ENCODE peak calls at places on chromosomes 4 and X, in eight cellular contexts. B is progenitor cell of endocrine pancreas, Q is testis, C is brain microvascular endothelial cell, U is fibroblast of lung, J is H9, L is A549, H is fibroblast of pulmonary artery. F is an unnamed sample.
A peak's percentile ranks its signal among the peaks of the same experiment; 100 is the strongest.

GRCh38 chr4:31234494-31234893 is 514.3 kb downstream of the PCDH7 start:
- DNase-seq in H (no peak), L (peak; percentile 5), B (no peak), U (no peak), J (peak; percentile 71), Q (no peak), C (no peak), F (no peak)

GRCh38 chr4:89254847-89255246 is 52.8 kb downstream of the GPRIN3 start:
- DNase-seq in H (peak; percentile 46), J (peak; percentile 45), C (no peak), L (peak; percentile 56), B (no peak), Q (peak; percentile 46), U (peak; percentile 3), F (no peak)

GRCh38 chr4:175776217-175776616 is 35.8 kb downstream of the GPM6A start:
- DNase-seq in Q (no peak), J (peak; percentile 73), C (no peak), H (no peak), L (no peak), U (peak; percentile 47), B (no peak), F (no peak)

GRCh38 chr4:2292679-2293108 is 30.8 kb upstream of the MXD4 start:
- DNase-seq in L (no peak), Q (no peak), J (no peak), C (no peak), B (no peak), H (peak; percentile 21), U (peak; percentile 71), F (peak; percentile 32)

GRCh38 chr4:140567722-140568121 is 1.0 kb downstream of the UCP1 start:
- DNase-seq in C (no peak), J (peak; percentile 46), Q (peak; percentile 17), L (no peak), U (peak; percentile 12), B (peak; percentile 15), H (peak; percentile 4), F (no peak)

GRCh38 chr4:24963277-24963676 is 50.4 kb upstream of the CCDC149 start:
- DNase-seq in B (no peak), Q (no peak), L (no peak), C (no peak), H (no peak), J (peak; percentile 33), U (no peak), F (no peak)

GRCh38 chr4:90580271-90580825 is 453.2 kb downstream of the CCSER1 start:
- DNase-seq in B (no peak), U (no peak), H (no peak), C (no peak), J (no peak), L (no peak), Q (peak; percentile 36), F (no peak)

GRCh38 chr4:4853371-4853823 is 6.1 kb upstream of the MSX1 start:
- DNase-seq in J (no peak), B (no peak), H (no peak), U (no peak), C (no peak), L (no peak), Q (no peak), F (no peak)

GRCh38 chrX:9291666-9292065 is 173.2 kb upstream of the TBL1X start:
- DNase-seq in L (no peak), J (peak; percentile 71), U (no peak), Q (peak; percentile 14), B (peak; percentile 26), H (no peak), C (no peak), F (peak; percentile 72)

GRCh38 chrX:137194164-137194563 is 160.4 kb upstream of the GPR101 start:
- DNase-seq in L (peak; percentile 42), J (peak; percentile 53), H (peak; percentile 21), Q (peak; percentile 25), C (peak; percentile 5), B (peak; percentile 15), U (no peak), F (no peak)

GRCh38 chrX:54920610-54921426 is at the start of gene TRO:
- DNase-seq in U (peak; percentile 29), H (no peak), J (peak; percentile 67), Q (peak; percentile 18), B (no peak), L (no peak), C (no peak), F (no peak)

GRCh38 chrX:115367956-115368355 is 78.4 kb downstream of the LUZP4 start:
- DNase-seq in L (peak; percentile 5), B (no peak), Q (no peak), H (peak; percentile 35), J (no peak), U (peak; percentile 52), C (peak; percentile 20), F (no peak)

GRCh38 chr4:169485791-169486742 is 126.3 kb downstream of the NEK1 start:
- DNase-seq in L (peak; percentile 47), C (peak; percentile 59), Q (peak; percentile 49), U (peak; percentile 55), J (no peak), H (peak; percentile 78), B (peak; percentile 20), F (no peak)

GRCh38 chr4:32826169-32826568 is 2106.0 kb downstream of the PCDH7 start:
- DNase-seq in U (no peak), C (no peak), J (no peak), B (no peak), L (peak; percentile 16), Q (no peak), H (peak; percentile 4), F (no peak)

GRCh38 chr4:12911723-12912324 is 572.3 kb downstream of the RAB28 start:
- DNase-seq in H (no peak), Q (no peak), B (no peak), L (no peak), C (no peak), J (no peak), U (no peak), F (no peak)

GRCh38 chrX:40297949-40298539 is 200.3 kb upstream of the BCOR start:
- DNase-seq in H (no peak), L (no peak), Q (no peak), J (no peak), C (no peak), B (no peak), U (no peak), F (no peak)

GRCh38 chr4:129092636-129093172 is 635 bp downstream of the SCLT1 start:
- DNase-seq in Q (no peak), C (peak; percentile 7), H (peak; percentile 30), U (peak; percentile 16), J (no peak), L (no peak), B (no peak), F (no peak)
- TF ChIP-seq CTCF in Q (no peak), C (peak; percentile 1), H (peak; percentile 1), U (no peak), J (no peak), L (no peak), B (no peak), F (peak; percentile 20)

GRCh38 chr4:7651461-7651921 is 216.8 kb upstream of the PSAPL1 start:
- DNase-seq in J (peak; percentile 61), Q (peak; percentile 76), L (no peak), U (peak; percentile 51), B (no peak), H (no peak), C (peak; percentile 23), F (no peak)

GRCh38 chr4:7648813-7649395 is 214.2 kb upstream of the PSAPL1 start:
- DNase-seq in C (no peak), H (no peak), B (no peak), Q (no peak), U (no peak), J (no peak), L (no peak), F (no peak)

GRCh38 chr4:7650606-7651400 is 216.1 kb upstream of the PSAPL1 start:
- DNase-seq in L (no peak), Q (peak; percentile 44), J (peak; percentile 85), U (peak; percentile 64), C (peak; percentile 43), H (no peak), B (no peak), F (no peak)

GRCh38 chr4:7649411-7649740 is 214.6 kb upstream of the PSAPL1 start:
- DNase-seq in H (no peak), B (no peak), C (no peak), J (no peak), L (no peak), Q (no peak), U (no peak), F (no peak)

GRCh38 chr4:7649741-7650531 is 215.2 kb upstream of the PSAPL1 start:
- DNase-seq in H (peak; percentile 58), J (no peak), L (no peak), Q (peak; percentile 44), C (peak; percentile 95), B (no peak), U (peak; percentile 99), F (no peak)
- TF ChIP-seq CTCF in H (no peak), J (no peak), L (no peak), Q (no peak), C (peak; percentile 20), B (no peak), U (no peak), F (no peak)

GRCh38 chrX:16212436-16212835 is 45.2 kb downstream of the MAGEB17 start:
- DNase-seq in B (no peak), L (peak; percentile 22), J (peak; percentile 41), Q (peak; percentile 15), U (no peak), H (peak; percentile 37), C (peak; percentile 32), F (no peak)

GRCh38 chrX:16212024-16212423 is 44.7 kb downstream of the MAGEB17 start:
- DNase-seq in L (peak; percentile 2), J (no peak), H (peak; percentile 16), C (no peak), U (peak; percentile 46), Q (no peak), B (no peak), F (no peak)

GRCh38 chrX:16215660-16216059 is 48.4 kb downstream of the MAGEB17 start:
- DNase-seq in C (no peak), H (no peak), L (no peak), Q (no peak), U (no peak), B (no peak), J (no peak), F (no peak)

GRCh38 chrX:16208601-16209000 is 41.3 kb downstream of the MAGEB17 start:
- DNase-seq in H (no peak), B (no peak), C (no peak), U (no peak), Q (no peak), J (no peak), L (no peak), F (no peak)

GRCh38 chrX:16213970-16214369 is 46.7 kb downstream of the MAGEB17 start:
- DNase-seq in U (no peak), L (no peak), H (no peak), C (no peak), Q (no peak), J (no peak), B (no peak), F (no peak)
- TF ChIP-seq CTCF in U (no peak), L (no peak), H (no peak), C (no peak), Q (no peak), J (no peak), B (no peak), F (no peak)

DNA sequence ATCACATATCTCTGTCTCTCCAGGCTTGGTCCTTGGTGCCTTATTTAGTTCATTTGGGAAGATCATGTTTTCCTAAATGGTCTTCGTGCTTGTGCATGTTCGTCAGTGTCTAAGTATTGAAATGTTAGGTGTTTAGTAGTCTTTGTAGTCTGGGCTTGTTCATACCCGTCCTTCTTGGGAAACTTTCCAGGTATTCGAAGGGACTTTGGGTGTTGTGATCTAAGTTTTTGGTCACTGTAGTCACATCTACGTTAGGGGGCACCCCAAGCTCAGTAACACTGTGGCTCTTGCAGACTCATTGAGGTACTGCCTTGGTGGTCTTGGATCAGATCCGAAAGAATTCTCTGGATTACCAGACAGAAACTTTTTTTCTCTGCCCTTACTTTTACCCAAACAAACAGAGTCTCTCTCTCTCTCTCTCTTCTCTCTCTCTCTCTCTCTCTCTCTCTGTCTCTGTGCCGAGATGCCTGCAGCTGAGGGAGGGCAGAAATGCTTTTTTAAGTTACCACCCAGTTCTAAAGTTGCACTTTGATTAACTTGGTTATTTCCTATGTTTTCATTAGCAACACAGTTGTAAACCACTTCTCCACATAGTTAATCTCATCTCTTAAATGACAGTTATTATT is 67.6 kb upstream of the SLC7A3 start:
- DNase-seq in U (peak; percentile 65), C (peak; percentile 16), Q (peak; percentile 70), H (peak; percentile 61), B (no peak), L (peak; percentile 54), J (peak; percentile 40), F (no peak)
- TF ChIP-seq CTCF in U (peak; percentile 42), C (peak; percentile 61), Q (peak; percentile 12), H (peak; percentile 37), B (peak; percentile 52), L (peak; percentile 55), J (peak; percentile 64), F (peak; percentile 64)

F was measured in type B pancreatic cell.